ENCODE peak calls at places on chromosomes 2 and 18, in seven cellular contexts. Z is H1, D is K562, T is GM12878, N is HCT116, Q is HepG2, H is SK-N-SH. F is an unnamed sample.

GRCh38 chr2:124778076-124778475 is 753.0 kb downstream of the CNTNAP5 start:
- DNase-seq in Z (no peak), D (no peak), T (no peak), N (no peak), Q (no peak), H (no peak), F (no peak)

GRCh38 chr18:9742588-9743131 is 34.6 kb downstream of the RAB31 start:
- DNase-seq in Z (no peak), D (no peak), T (no peak), N (no peak), Q (no peak), H (no peak), F (peak; percentile 49)

GRCh38 chr2:135685361-135685760 is 56.3 kb upstream of the UBXN4 start:
- DNase-seq in Z (no peak), D (no peak), T (no peak), N (no peak), Q (no peak), H (no peak), F (no peak)

GRCh38 chr2:191951832-191952231 is 104.9 kb upstream of the CAVIN2 start:
- DNase-seq in Z (no peak), D (no peak), T (no peak), N (no peak), Q (no peak), H (no peak), F (no peak)

GRCh38 chr2:44060990-44061389 is 65.2 kb upstream of the LRPPRC start:
- DNase-seq in Z (no peak), D (no peak), T (no peak), N (no peak), Q (no peak), H (no peak), F (no peak)

GRCh38 chr18:13611616-13612110 is 114.7 kb downstream of the FAM210A start:
- DNase-seq in Z (no peak), D (no peak), T (no peak), N (no peak), Q (no peak), H (peak; percentile 64), F (peak; percentile 17)

GRCh38 chr2:38164881-38165280 is 88.9 kb upstream of the CYP1B1 start:
- DNase-seq in Z (no peak), D (no peak), T (peak; percentile 56), N (no peak), Q (no peak), H (no peak), F (no peak)

GRCh38 chr2:160343404-160343803 is 143.3 kb upstream of the ITGB6 start:
- DNase-seq in Z (no peak), D (no peak), T (no peak), N (no peak), Q (no peak), H (no peak), F (no peak)

GRCh38 chr2:37343537-37344434 is 644 bp upstream of the QPCT start:
- DNase-seq in Z (no peak), D (no peak), T (no peak), N (no peak), Q (peak; percentile 54), H (peak; percentile 56), F (no peak)

GRCh38 chr18:54734059-54734458 is 94.2 kb upstream of the RAB27B start:
- DNase-seq in Z (no peak), D (peak; percentile 6), T (no peak), N (no peak), Q (no peak), H (no peak), F (no peak)

GRCh38 chr2:100427627-100428258 is 10.3 kb upstream of the CHST10 start:
- DNase-seq in Z (peak; percentile 76), D (peak; percentile 47), T (no peak), N (peak; percentile 49), Q (peak; percentile 24), H (peak; percentile 61), F (peak; percentile 85)

GRCh38 chr2:24287171-24287570 is 73.2 kb downstream of the ITSN2 start:
- DNase-seq in Z (no peak), D (no peak), T (no peak), N (no peak), Q (no peak), H (no peak), F (no peak)

GRCh38 chr2:24122-24521 is 22.2 kb downstream of the FAM110C start:
- DNase-seq in Z (no peak), D (no peak), T (no peak), N (no peak), Q (no peak), H (no peak), F (no peak)

GRCh38 chr2:138504546-138505239 is 3.1 kb downstream of the SPOPL start:
- DNase-seq in Z (no peak), D (no peak), T (no peak), N (no peak), Q (no peak), H (no peak), F (no peak)

GRCh38 chr2:236177604-236177966 is 9.4 kb upstream of the GBX2 start:
- DNase-seq in Z (peak; percentile 91), D (peak; percentile 42), T (no peak), N (peak; percentile 70), Q (peak; percentile 57), H (peak; percentile 87), F (no peak)

GRCh38 chr2:239388236-239389151 is 12.3 kb downstream of the HDAC4 start:
- DNase-seq in Z (no peak), D (no peak), T (no peak), N (no peak), Q (no peak), H (peak; percentile 18), F (no peak)

GRCh38 chr2:44201648-44202047 is 33.0 kb downstream of the PPM1B start:
- DNase-seq in Z (no peak), D (no peak), T (no peak), N (no peak), Q (no peak), H (no peak), F (no peak)

DNA sequence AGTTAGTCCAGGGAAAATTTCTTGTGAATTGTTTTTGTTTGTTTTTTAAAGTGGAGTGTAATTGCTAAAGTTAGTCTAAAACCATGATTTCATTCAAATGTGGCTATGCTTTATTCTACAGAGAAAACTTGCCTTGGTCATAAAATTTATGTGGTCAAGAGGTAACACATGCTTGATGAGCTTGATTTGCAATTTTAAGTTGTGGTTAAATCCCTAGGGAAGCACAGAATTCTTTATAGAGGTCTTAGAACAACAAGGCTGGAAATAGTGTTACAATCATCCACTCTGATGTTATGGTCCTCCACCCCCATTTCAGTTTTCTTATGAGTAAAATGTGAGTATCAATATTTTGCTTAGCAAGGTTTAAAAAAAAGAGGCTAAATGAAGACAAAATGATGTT is 359.6 kb downstream of the NRXN1 start:
- DNase-seq in Z (no peak), D (no peak), T (no peak), N (no peak), Q (no peak), H (no peak), F (no peak)
- TF ChIP-seq JUND in Z (no peak), D (no peak), T (no peak), N (no peak), Q (no peak), H (no peak), F (no peak)

GRCh38 chr2:200609027-200609614 is 23.3 kb downstream of the AOX1 start:
- DNase-seq in Z (no peak), D (no peak), T (no peak), N (peak; percentile 24), Q (no peak), H (no peak), F (no peak)
- TF ChIP-seq JUND in Z (no peak), D (no peak), T (no peak), N (peak; percentile 66), Q (no peak), H (peak; percentile 91), F (no peak)

GRCh38 chr2:172560721-172561120 is 4.8 kb downstream of the PDK1 start:
- DNase-seq in Z (no peak), D (no peak), T (no peak), N (no peak), Q (no peak), H (no peak), F (no peak)

GRCh38 chr2:172556284-172557033 is 569 bp downstream of the PDK1 start:
- DNase-seq in Z (peak; percentile 78), D (peak; percentile 75), T (peak; percentile 25), N (peak; percentile 31), Q (peak; percentile 48), H (no peak), F (peak; percentile 23)

GRCh38 chr2:172561270-172561669 is 5.4 kb downstream of the PDK1 start:
- DNase-seq in Z (no peak), D (no peak), T (no peak), N (no peak), Q (no peak), H (no peak), F (no peak)

GRCh38 chr2:172555522-172556283 is at the start of gene PDK1:
- DNase-seq in Z (peak; percentile 91), D (peak; percentile 97), T (peak; percentile 54), N (peak; percentile 72), Q (peak; percentile 83), H (peak; percentile 99), F (peak; percentile 78)

DNA sequence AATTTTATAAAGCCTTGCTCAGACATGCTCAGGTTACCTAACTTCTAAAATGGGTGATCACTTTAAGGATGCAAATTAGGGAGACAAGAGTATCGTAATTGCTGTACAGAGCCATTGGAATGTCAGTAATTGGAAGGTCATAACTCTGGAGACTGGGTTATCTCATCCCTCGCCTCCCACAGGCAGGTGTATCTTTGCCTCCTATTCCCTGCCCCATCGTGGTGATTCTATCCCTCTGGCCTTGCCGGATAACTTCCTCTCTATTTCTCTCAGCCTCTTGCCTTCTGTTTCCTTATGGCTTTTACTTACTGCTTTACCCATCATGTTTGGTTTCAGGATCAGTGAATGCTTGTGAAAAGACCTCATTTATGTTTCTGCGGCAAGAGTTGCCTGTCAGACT is 2.5 kb downstream of the PDK1 start:
- DNase-seq in Z (no peak), D (no peak), T (no peak), N (no peak), Q (no peak), H (no peak), F (no peak)
- TF ChIP-seq JUND in Z (no peak), D (no peak), T (no peak), N (no peak), Q (no peak), H (no peak), F (no peak)

GRCh38 chr2:127563458-127564428 is 28.3 kb downstream of the MYO7B start:
- DNase-seq in Z (no peak), D (no peak), T (peak; percentile 92), N (no peak), Q (no peak), H (no peak), F (no peak)
- TF ChIP-seq JUND in Z (no peak), D (no peak), T (peak; percentile 81), N (no peak), Q (no peak), H (no peak), F (no peak)

DNA sequence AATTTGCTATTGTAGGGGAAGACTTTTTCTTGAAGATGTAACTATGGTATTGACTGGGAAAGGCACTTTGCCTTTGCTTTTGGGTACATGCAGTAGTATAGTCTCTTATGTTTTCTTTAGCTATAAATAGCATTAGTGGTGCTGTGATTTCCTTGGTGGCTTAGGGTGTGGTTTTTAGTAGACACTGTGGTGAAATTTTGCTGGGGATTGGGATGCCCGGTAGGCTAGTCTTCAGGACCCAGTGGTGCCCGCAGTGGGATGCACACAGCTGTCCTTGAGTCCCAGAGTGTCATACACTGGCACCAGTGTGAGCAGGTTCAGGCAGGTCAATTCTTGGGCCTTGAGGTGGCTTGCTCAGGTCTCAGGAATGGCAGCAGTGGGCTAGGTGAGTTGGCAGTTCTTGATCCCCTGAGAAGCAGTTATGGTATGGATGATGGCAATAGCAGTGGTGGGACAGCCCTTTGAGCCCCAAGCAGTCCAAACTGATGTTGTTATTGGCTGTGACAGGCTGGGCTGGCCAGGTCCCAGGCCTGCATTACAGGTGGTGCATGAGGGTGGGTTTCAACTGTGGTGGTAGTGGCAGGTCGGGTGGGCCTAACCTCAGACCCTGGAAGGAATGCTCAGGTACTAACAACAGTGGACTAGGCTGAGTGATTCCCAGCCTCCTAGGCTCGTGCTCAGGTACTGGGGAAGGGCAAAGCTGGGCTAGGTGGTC is 124.3 kb downstream of the XRCC5 start:
- DNase-seq in Z (no peak), D (no peak), T (no peak), N (no peak), Q (no peak), H (no peak), F (no peak)
- TF ChIP-seq JUND in Z (no peak), D (no peak), T (no peak), N (no peak), Q (no peak), H (no peak), F (no peak)

F was measured in T47D.